ENCODE peak calls at places on chromosomes 16 and 17, in four cellular contexts. One of them, this sample, is unnamed.

GRCh38 chr17:45160505-45161287 is 979 bp upstream of the HEXIM2 start:
- DNase-seq in mucosa of descending colon: peak
- DNase-seq in activated T-cell treated with anti-CD3 and anti-CD28 coated beads, Interleukin-2, amount 50 U/mL, for 72 hours: peak
- DNase-seq in activated T-helper 1 cell treated with anti-CD3 and anti-CD28 coated beads, Interleukin-12 subunit alpha, Interleukin-12 subunit beta, Interleukin-2, Interleukin-4 antibody, amounts not matched to agents 30 ng/mL and 10 ng/mL and 1 ng/mL, durations not matched to agents 14 hours and 24 hours and 36 hours: peak
- DNase-seq in this sample: peak

GRCh38 chr17:73064084-73064938 is 28.2 kb downstream of the SLC39A11 start:
- DNase-seq in mucosa of descending colon: no peak
- DNase-seq in activated T-cell treated with anti-CD3 and anti-CD28 coated beads, Interleukin-2, amount 50 U/mL, for 72 hours: no peak
- DNase-seq in activated T-helper 1 cell treated with anti-CD3 and anti-CD28 coated beads, Interleukin-12 subunit alpha, Interleukin-12 subunit beta, Interleukin-2, Interleukin-4 antibody, amounts not matched to agents 30 ng/mL and 10 ng/mL and 1 ng/mL, durations not matched to agents 14 hours and 24 hours and 36 hours: no peak
- DNase-seq in this sample: no peak

GRCh38 chr16:77849640-77850258 is 61.4 kb downstream of the VAT1L start:
- DNase-seq in mucosa of descending colon: no peak
- DNase-seq in activated T-cell treated with anti-CD3 and anti-CD28 coated beads, Interleukin-2, amount 50 U/mL, for 72 hours: no peak
- DNase-seq in activated T-helper 1 cell treated with anti-CD3 and anti-CD28 coated beads, Interleukin-12 subunit alpha, Interleukin-12 subunit beta, Interleukin-2, Interleukin-4 antibody, amounts not matched to agents 30 ng/mL and 10 ng/mL and 1 ng/mL, durations not matched to agents 14 hours and 24 hours and 36 hours: no peak
- DNase-seq in this sample: no peak

GRCh38 chr16:49485663-49486062 is 112.1 kb downstream of the C16orf78 start:
- DNase-seq in mucosa of descending colon: no peak
- DNase-seq in activated T-cell treated with anti-CD3 and anti-CD28 coated beads, Interleukin-2, amount 50 U/mL, for 72 hours: no peak
- DNase-seq in activated T-helper 1 cell treated with anti-CD3 and anti-CD28 coated beads, Interleukin-12 subunit alpha, Interleukin-12 subunit beta, Interleukin-2, Interleukin-4 antibody, amounts not matched to agents 30 ng/mL and 10 ng/mL and 1 ng/mL, durations not matched to agents 14 hours and 24 hours and 36 hours: no peak
- DNase-seq in this sample: no peak

GRCh38 chr16:28563218-28563617 is 9.5 kb downstream of the SGF29 start:
- DNase-seq in mucosa of descending colon: no peak
- DNase-seq in activated T-cell treated with anti-CD3 and anti-CD28 coated beads, Interleukin-2, amount 50 U/mL, for 72 hours: no peak
- DNase-seq in activated T-helper 1 cell treated with anti-CD3 and anti-CD28 coated beads, Interleukin-12 subunit alpha, Interleukin-12 subunit beta, Interleukin-2, Interleukin-4 antibody, amounts not matched to agents 30 ng/mL and 10 ng/mL and 1 ng/mL, durations not matched to agents 14 hours and 24 hours and 36 hours: no peak
- DNase-seq in this sample: no peak

GRCh38 chr16:15835136-15835878 is 21.5 kb downstream of the MYH11 start:
- DNase-seq in mucosa of descending colon: no peak
- DNase-seq in activated T-cell treated with anti-CD3 and anti-CD28 coated beads, Interleukin-2, amount 50 U/mL, for 72 hours: no peak
- DNase-seq in activated T-helper 1 cell treated with anti-CD3 and anti-CD28 coated beads, Interleukin-12 subunit alpha, Interleukin-12 subunit beta, Interleukin-2, Interleukin-4 antibody, amounts not matched to agents 30 ng/mL and 10 ng/mL and 1 ng/mL, durations not matched to agents 14 hours and 24 hours and 36 hours: no peak
- DNase-seq in this sample: no peak

GRCh38 chr16:48687421-48688038 is 77.5 kb upstream of the N4BP1 start:
- DNase-seq in mucosa of descending colon: peak
- DNase-seq in activated T-cell treated with anti-CD3 and anti-CD28 coated beads, Interleukin-2, amount 50 U/mL, for 72 hours: peak
- DNase-seq in activated T-helper 1 cell treated with anti-CD3 and anti-CD28 coated beads, Interleukin-12 subunit alpha, Interleukin-12 subunit beta, Interleukin-2, Interleukin-4 antibody, amounts not matched to agents 30 ng/mL and 10 ng/mL and 1 ng/mL, durations not matched to agents 14 hours and 24 hours and 36 hours: peak
- DNase-seq in this sample: peak

GRCh38 chr16:11160676-11161115 is 95.3 kb downstream of the SOCS1 start:
- DNase-seq in mucosa of descending colon: no peak
- DNase-seq in activated T-cell treated with anti-CD3 and anti-CD28 coated beads, Interleukin-2, amount 50 U/mL, for 72 hours: peak
- DNase-seq in activated T-helper 1 cell treated with anti-CD3 and anti-CD28 coated beads, Interleukin-12 subunit alpha, Interleukin-12 subunit beta, Interleukin-2, Interleukin-4 antibody, amounts not matched to agents 30 ng/mL and 10 ng/mL and 1 ng/mL, durations not matched to agents 14 hours and 24 hours and 36 hours: no peak
- DNase-seq in this sample: no peak

GRCh38 chr16:30349695-30350094 is 5.4 kb downstream of the CD2BP2 start:
- DNase-seq in mucosa of descending colon: no peak
- DNase-seq in activated T-cell treated with anti-CD3 and anti-CD28 coated beads, Interleukin-2, amount 50 U/mL, for 72 hours: no peak
- DNase-seq in activated T-helper 1 cell treated with anti-CD3 and anti-CD28 coated beads, Interleukin-12 subunit alpha, Interleukin-12 subunit beta, Interleukin-2, Interleukin-4 antibody, amounts not matched to agents 30 ng/mL and 10 ng/mL and 1 ng/mL, durations not matched to agents 14 hours and 24 hours and 36 hours: no peak
- DNase-seq in this sample: no peak

GRCh38 chr17:82126479-82127314 is 28.7 kb upstream of the FASN start:
- DNase-seq in mucosa of descending colon: peak
- DNase-seq in activated T-cell treated with anti-CD3 and anti-CD28 coated beads, Interleukin-2, amount 50 U/mL, for 72 hours: peak
- DNase-seq in activated T-helper 1 cell treated with anti-CD3 and anti-CD28 coated beads, Interleukin-12 subunit alpha, Interleukin-12 subunit beta, Interleukin-2, Interleukin-4 antibody, amounts not matched to agents 30 ng/mL and 10 ng/mL and 1 ng/mL, durations not matched to agents 14 hours and 24 hours and 36 hours: peak
- DNase-seq in this sample: no peak

GRCh38 chr17:15454328-15454727 is 13.1 kb downstream of the CDRT4 start:
- DNase-seq in mucosa of descending colon: no peak
- DNase-seq in activated T-cell treated with anti-CD3 and anti-CD28 coated beads, Interleukin-2, amount 50 U/mL, for 72 hours: no peak
- DNase-seq in activated T-helper 1 cell treated with anti-CD3 and anti-CD28 coated beads, Interleukin-12 subunit alpha, Interleukin-12 subunit beta, Interleukin-2, Interleukin-4 antibody, amounts not matched to agents 30 ng/mL and 10 ng/mL and 1 ng/mL, durations not matched to agents 14 hours and 24 hours and 36 hours: no peak
- DNase-seq in this sample: no peak

GRCh38 chr17:69828087-69828486 is 246.9 kb upstream of the KCNJ16 start:
- DNase-seq in mucosa of descending colon: no peak
- DNase-seq in activated T-cell treated with anti-CD3 and anti-CD28 coated beads, Interleukin-2, amount 50 U/mL, for 72 hours: no peak
- DNase-seq in activated T-helper 1 cell treated with anti-CD3 and anti-CD28 coated beads, Interleukin-12 subunit alpha, Interleukin-12 subunit beta, Interleukin-2, Interleukin-4 antibody, amounts not matched to agents 30 ng/mL and 10 ng/mL and 1 ng/mL, durations not matched to agents 14 hours and 24 hours and 36 hours: no peak
- DNase-seq in this sample: peak

GRCh38 chr16:10103096-10103495 is 79.1 kb downstream of the GRIN2A start:
- DNase-seq in mucosa of descending colon: no peak
- DNase-seq in activated T-cell treated with anti-CD3 and anti-CD28 coated beads, Interleukin-2, amount 50 U/mL, for 72 hours: no peak
- DNase-seq in activated T-helper 1 cell treated with anti-CD3 and anti-CD28 coated beads, Interleukin-12 subunit alpha, Interleukin-12 subunit beta, Interleukin-2, Interleukin-4 antibody, amounts not matched to agents 30 ng/mL and 10 ng/mL and 1 ng/mL, durations not matched to agents 14 hours and 24 hours and 36 hours: no peak
- DNase-seq in this sample: peak

GRCh38 chr17:77227461-77228223 is 86.9 kb downstream of the SEC14L1 start:
- DNase-seq in mucosa of descending colon: no peak
- DNase-seq in activated T-cell treated with anti-CD3 and anti-CD28 coated beads, Interleukin-2, amount 50 U/mL, for 72 hours: no peak
- DNase-seq in activated T-helper 1 cell treated with anti-CD3 and anti-CD28 coated beads, Interleukin-12 subunit alpha, Interleukin-12 subunit beta, Interleukin-2, Interleukin-4 antibody, amounts not matched to agents 30 ng/mL and 10 ng/mL and 1 ng/mL, durations not matched to agents 14 hours and 24 hours and 36 hours: no peak
- DNase-seq in this sample: no peak

GRCh38 chr16:82509636-82510035 is 117.1 kb upstream of the CDH13 start:
- DNase-seq in mucosa of descending colon: no peak
- DNase-seq in activated T-cell treated with anti-CD3 and anti-CD28 coated beads, Interleukin-2, amount 50 U/mL, for 72 hours: no peak
- DNase-seq in activated T-helper 1 cell treated with anti-CD3 and anti-CD28 coated beads, Interleukin-12 subunit alpha, Interleukin-12 subunit beta, Interleukin-2, Interleukin-4 antibody, amounts not matched to agents 30 ng/mL and 10 ng/mL and 1 ng/mL, durations not matched to agents 14 hours and 24 hours and 36 hours: no peak
- DNase-seq in this sample: no peak

GRCh38 chr16:25256821-25257503 is 683 bp downstream of the ZKSCAN2 start:
- DNase-seq in mucosa of descending colon: peak
- DNase-seq in activated T-cell treated with anti-CD3 and anti-CD28 coated beads, Interleukin-2, amount 50 U/mL, for 72 hours: no peak
- DNase-seq in activated T-helper 1 cell treated with anti-CD3 and anti-CD28 coated beads, Interleukin-12 subunit alpha, Interleukin-12 subunit beta, Interleukin-2, Interleukin-4 antibody, amounts not matched to agents 30 ng/mL and 10 ng/mL and 1 ng/mL, durations not matched to agents 14 hours and 24 hours and 36 hours: no peak
- DNase-seq in this sample: peak

GRCh38 chr17:58517378-58517927 is 3.0 kb upstream of the MTMR4 start:
- DNase-seq in mucosa of descending colon: peak
- DNase-seq in activated T-cell treated with anti-CD3 and anti-CD28 coated beads, Interleukin-2, amount 50 U/mL, for 72 hours: no peak
- DNase-seq in activated T-helper 1 cell treated with anti-CD3 and anti-CD28 coated beads, Interleukin-12 subunit alpha, Interleukin-12 subunit beta, Interleukin-2, Interleukin-4 antibody, amounts not matched to agents 30 ng/mL and 10 ng/mL and 1 ng/mL, durations not matched to agents 14 hours and 24 hours and 36 hours: no peak
- DNase-seq in this sample: no peak

GRCh38 chr16:84323626-84324025 is 28.9 kb downstream of the WFDC1 start:
- DNase-seq in mucosa of descending colon: no peak
- DNase-seq in activated T-cell treated with anti-CD3 and anti-CD28 coated beads, Interleukin-2, amount 50 U/mL, for 72 hours: no peak
- DNase-seq in activated T-helper 1 cell treated with anti-CD3 and anti-CD28 coated beads, Interleukin-12 subunit alpha, Interleukin-12 subunit beta, Interleukin-2, Interleukin-4 antibody, amounts not matched to agents 30 ng/mL and 10 ng/mL and 1 ng/mL, durations not matched to agents 14 hours and 24 hours and 36 hours: no peak
- DNase-seq in this sample: no peak

GRCh38 chr17:28811594-28812135 is 30.9 kb downstream of the FAM222B start:
- DNase-seq in mucosa of descending colon: peak
- DNase-seq in activated T-cell treated with anti-CD3 and anti-CD28 coated beads, Interleukin-2, amount 50 U/mL, for 72 hours: peak
- DNase-seq in activated T-helper 1 cell treated with anti-CD3 and anti-CD28 coated beads, Interleukin-12 subunit alpha, Interleukin-12 subunit beta, Interleukin-2, Interleukin-4 antibody, amounts not matched to agents 30 ng/mL and 10 ng/mL and 1 ng/mL, durations not matched to agents 14 hours and 24 hours and 36 hours: peak
- DNase-seq in this sample: peak

GRCh38 chr17:15133143-15133542 is 132.0 kb downstream of the PMP22 start:
- DNase-seq in mucosa of descending colon: no peak
- DNase-seq in activated T-cell treated with anti-CD3 and anti-CD28 coated beads, Interleukin-2, amount 50 U/mL, for 72 hours: no peak
- DNase-seq in activated T-helper 1 cell treated with anti-CD3 and anti-CD28 coated beads, Interleukin-12 subunit alpha, Interleukin-12 subunit beta, Interleukin-2, Interleukin-4 antibody, amounts not matched to agents 30 ng/mL and 10 ng/mL and 1 ng/mL, durations not matched to agents 14 hours and 24 hours and 36 hours: no peak
- DNase-seq in this sample: no peak

GRCh38 chr16:10937068-10937859 is 5.0 kb downstream of the DEXI start:
- DNase-seq in mucosa of descending colon: no peak
- DNase-seq in activated T-cell treated with anti-CD3 and anti-CD28 coated beads, Interleukin-2, amount 50 U/mL, for 72 hours: no peak
- DNase-seq in activated T-helper 1 cell treated with anti-CD3 and anti-CD28 coated beads, Interleukin-12 subunit alpha, Interleukin-12 subunit beta, Interleukin-2, Interleukin-4 antibody, amounts not matched to agents 30 ng/mL and 10 ng/mL and 1 ng/mL, durations not matched to agents 14 hours and 24 hours and 36 hours: no peak
- DNase-seq in this sample: no peak

GRCh38 chr16:26598061-26598460 is 468.7 kb upstream of the C16orf82 start:
- DNase-seq in mucosa of descending colon: no peak
- DNase-seq in activated T-cell treated with anti-CD3 and anti-CD28 coated beads, Interleukin-2, amount 50 U/mL, for 72 hours: peak
- DNase-seq in activated T-helper 1 cell treated with anti-CD3 and anti-CD28 coated beads, Interleukin-12 subunit alpha, Interleukin-12 subunit beta, Interleukin-2, Interleukin-4 antibody, amounts not matched to agents 30 ng/mL and 10 ng/mL and 1 ng/mL, durations not matched to agents 14 hours and 24 hours and 36 hours: peak
- DNase-seq in this sample: no peak

GRCh38 chr17:73371285-73371684 is 59.5 kb upstream of the CDC42EP4 start:
- DNase-seq in mucosa of descending colon: no peak
- DNase-seq in activated T-cell treated with anti-CD3 and anti-CD28 coated beads, Interleukin-2, amount 50 U/mL, for 72 hours: no peak
- DNase-seq in activated T-helper 1 cell treated with anti-CD3 and anti-CD28 coated beads, Interleukin-12 subunit alpha, Interleukin-12 subunit beta, Interleukin-2, Interleukin-4 antibody, amounts not matched to agents 30 ng/mL and 10 ng/mL and 1 ng/mL, durations not matched to agents 14 hours and 24 hours and 36 hours: no peak
- DNase-seq in this sample: peak

GRCh38 chr17:27879987-27880608 is 13.1 kb downstream of the LYRM9 start:
- DNase-seq in mucosa of descending colon: peak
- DNase-seq in activated T-cell treated with anti-CD3 and anti-CD28 coated beads, Interleukin-2, amount 50 U/mL, for 72 hours: peak
- DNase-seq in activated T-helper 1 cell treated with anti-CD3 and anti-CD28 coated beads, Interleukin-12 subunit alpha, Interleukin-12 subunit beta, Interleukin-2, Interleukin-4 antibody, amounts not matched to agents 30 ng/mL and 10 ng/mL and 1 ng/mL, durations not matched to agents 14 hours and 24 hours and 36 hours: peak
- DNase-seq in this sample: peak

GRCh38 chr17:34205401-34205800 is 49.7 kb upstream of the CCL2 start:
- DNase-seq in mucosa of descending colon: no peak
- DNase-seq in activated T-cell treated with anti-CD3 and anti-CD28 coated beads, Interleukin-2, amount 50 U/mL, for 72 hours: no peak
- DNase-seq in activated T-helper 1 cell treated with anti-CD3 and anti-CD28 coated beads, Interleukin-12 subunit alpha, Interleukin-12 subunit beta, Interleukin-2, Interleukin-4 antibody, amounts not matched to agents 30 ng/mL and 10 ng/mL and 1 ng/mL, durations not matched to agents 14 hours and 24 hours and 36 hours: no peak
- DNase-seq in this sample: no peak

GRCh38 chr17:43564080-43564594 is 18.0 kb upstream of the ETV4 start:
- DNase-seq in mucosa of descending colon: no peak
- DNase-seq in activated T-cell treated with anti-CD3 and anti-CD28 coated beads, Interleukin-2, amount 50 U/mL, for 72 hours: no peak
- DNase-seq in activated T-helper 1 cell treated with anti-CD3 and anti-CD28 coated beads, Interleukin-12 subunit alpha, Interleukin-12 subunit beta, Interleukin-2, Interleukin-4 antibody, amounts not matched to agents 30 ng/mL and 10 ng/mL and 1 ng/mL, durations not matched to agents 14 hours and 24 hours and 36 hours: no peak
- DNase-seq in this sample: no peak

GRCh38 chr17:81733507-81734404 is 21.7 kb downstream of the SLC25A10 start:
- DNase-seq in mucosa of descending colon: peak
- DNase-seq in activated T-cell treated with anti-CD3 and anti-CD28 coated beads, Interleukin-2, amount 50 U/mL, for 72 hours: peak
- DNase-seq in activated T-helper 1 cell treated with anti-CD3 and anti-CD28 coated beads, Interleukin-12 subunit alpha, Interleukin-12 subunit beta, Interleukin-2, Interleukin-4 antibody, amounts not matched to agents 30 ng/mL and 10 ng/mL and 1 ng/mL, durations not matched to agents 14 hours and 24 hours and 36 hours: peak
- DNase-seq in this sample: peak

GRCh38 chr16:68416057-68417046 is 32.0 kb downstream of the SMPD3 start:
- DNase-seq in mucosa of descending colon: peak
- DNase-seq in activated T-cell treated with anti-CD3 and anti-CD28 coated beads, Interleukin-2, amount 50 U/mL, for 72 hours: no peak
- DNase-seq in activated T-helper 1 cell treated with anti-CD3 and anti-CD28 coated beads, Interleukin-12 subunit alpha, Interleukin-12 subunit beta, Interleukin-2, Interleukin-4 antibody, amounts not matched to agents 30 ng/mL and 10 ng/mL and 1 ng/mL, durations not matched to agents 14 hours and 24 hours and 36 hours: no peak
- DNase-seq in this sample: no peak

GRCh38 chr17:34306466-34306865 is 12.8 kb upstream of the CCL8 start:
- DNase-seq in mucosa of descending colon: no peak
- DNase-seq in activated T-cell treated with anti-CD3 and anti-CD28 coated beads, Interleukin-2, amount 50 U/mL, for 72 hours: no peak
- DNase-seq in activated T-helper 1 cell treated with anti-CD3 and anti-CD28 coated beads, Interleukin-12 subunit alpha, Interleukin-12 subunit beta, Interleukin-2, Interleukin-4 antibody, amounts not matched to agents 30 ng/mL and 10 ng/mL and 1 ng/mL, durations not matched to agents 14 hours and 24 hours and 36 hours: no peak
- DNase-seq in this sample: peak

GRCh38 chr17:19398301-19399181 is 11.6 kb upstream of the MFAP4 start:
- DNase-seq in mucosa of descending colon: peak
- DNase-seq in activated T-cell treated with anti-CD3 and anti-CD28 coated beads, Interleukin-2, amount 50 U/mL, for 72 hours: no peak
- DNase-seq in activated T-helper 1 cell treated with anti-CD3 and anti-CD28 coated beads, Interleukin-12 subunit alpha, Interleukin-12 subunit beta, Interleukin-2, Interleukin-4 antibody, amounts not matched to agents 30 ng/mL and 10 ng/mL and 1 ng/mL, durations not matched to agents 14 hours and 24 hours and 36 hours: no peak
- DNase-seq in this sample: peak

GRCh38 chr17:35189291-35189690 is 4.9 kb downstream of the SLC35G3 start:
- DNase-seq in mucosa of descending colon: no peak
- DNase-seq in activated T-cell treated with anti-CD3 and anti-CD28 coated beads, Interleukin-2, amount 50 U/mL, for 72 hours: no peak
- DNase-seq in activated T-helper 1 cell treated with anti-CD3 and anti-CD28 coated beads, Interleukin-12 subunit alpha, Interleukin-12 subunit beta, Interleukin-2, Interleukin-4 antibody, amounts not matched to agents 30 ng/mL and 10 ng/mL and 1 ng/mL, durations not matched to agents 14 hours and 24 hours and 36 hours: no peak
- DNase-seq in this sample: no peak

GRCh38 chr17:80063815-80064585 is 27.6 kb downstream of the CCDC40 start:
- DNase-seq in mucosa of descending colon: peak
- DNase-seq in activated T-cell treated with anti-CD3 and anti-CD28 coated beads, Interleukin-2, amount 50 U/mL, for 72 hours: no peak
- DNase-seq in activated T-helper 1 cell treated with anti-CD3 and anti-CD28 coated beads, Interleukin-12 subunit alpha, Interleukin-12 subunit beta, Interleukin-2, Interleukin-4 antibody, amounts not matched to agents 30 ng/mL and 10 ng/mL and 1 ng/mL, durations not matched to agents 14 hours and 24 hours and 36 hours: no peak
- DNase-seq in this sample: peak

GRCh38 chr17:27997522-27997921 is 45.0 kb upstream of the NLK start:
- DNase-seq in mucosa of descending colon: no peak
- DNase-seq in activated T-cell treated with anti-CD3 and anti-CD28 coated beads, Interleukin-2, amount 50 U/mL, for 72 hours: no peak
- DNase-seq in activated T-helper 1 cell treated with anti-CD3 and anti-CD28 coated beads, Interleukin-12 subunit alpha, Interleukin-12 subunit beta, Interleukin-2, Interleukin-4 antibody, amounts not matched to agents 30 ng/mL and 10 ng/mL and 1 ng/mL, durations not matched to agents 14 hours and 24 hours and 36 hours: no peak
- DNase-seq in this sample: no peak

GRCh38 chr17:49760909-49761558 is 2.9 kb downstream of the FAM117A start:
- DNase-seq in mucosa of descending colon: no peak
- DNase-seq in activated T-cell treated with anti-CD3 and anti-CD28 coated beads, Interleukin-2, amount 50 U/mL, for 72 hours: no peak
- DNase-seq in activated T-helper 1 cell treated with anti-CD3 and anti-CD28 coated beads, Interleukin-12 subunit alpha, Interleukin-12 subunit beta, Interleukin-2, Interleukin-4 antibody, amounts not matched to agents 30 ng/mL and 10 ng/mL and 1 ng/mL, durations not matched to agents 14 hours and 24 hours and 36 hours: no peak
- DNase-seq in this sample: peak

GRCh38 chr17:37089998-37090397 is 141.2 kb downstream of the AATF start:
- DNase-seq in mucosa of descending colon: peak
- DNase-seq in activated T-cell treated with anti-CD3 and anti-CD28 coated beads, Interleukin-2, amount 50 U/mL, for 72 hours: peak
- DNase-seq in activated T-helper 1 cell treated with anti-CD3 and anti-CD28 coated beads, Interleukin-12 subunit alpha, Interleukin-12 subunit beta, Interleukin-2, Interleukin-4 antibody, amounts not matched to agents 30 ng/mL and 10 ng/mL and 1 ng/mL, durations not matched to agents 14 hours and 24 hours and 36 hours: peak
- DNase-seq in this sample: peak

GRCh38 chr17:31425646-31426045 is 34.2 kb downstream of the RAB11FIP4 start:
- DNase-seq in mucosa of descending colon: no peak
- DNase-seq in activated T-cell treated with anti-CD3 and anti-CD28 coated beads, Interleukin-2, amount 50 U/mL, for 72 hours: no peak
- DNase-seq in activated T-helper 1 cell treated with anti-CD3 and anti-CD28 coated beads, Interleukin-12 subunit alpha, Interleukin-12 subunit beta, Interleukin-2, Interleukin-4 antibody, amounts not matched to agents 30 ng/mL and 10 ng/mL and 1 ng/mL, durations not matched to agents 14 hours and 24 hours and 36 hours: no peak
- DNase-seq in this sample: no peak

GRCh38 chr17:76696763-76697701 is 13.7 kb downstream of the MXRA7 start:
- DNase-seq in mucosa of descending colon: no peak
- DNase-seq in activated T-cell treated with anti-CD3 and anti-CD28 coated beads, Interleukin-2, amount 50 U/mL, for 72 hours: no peak
- DNase-seq in activated T-helper 1 cell treated with anti-CD3 and anti-CD28 coated beads, Interleukin-12 subunit alpha, Interleukin-12 subunit beta, Interleukin-2, Interleukin-4 antibody, amounts not matched to agents 30 ng/mL and 10 ng/mL and 1 ng/mL, durations not matched to agents 14 hours and 24 hours and 36 hours: no peak
- DNase-seq in this sample: peak

GRCh38 chr17:1491406-1492248 is 859 bp downstream of the MYO1C start:
- DNase-seq in mucosa of descending colon: peak
- DNase-seq in activated T-cell treated with anti-CD3 and anti-CD28 coated beads, Interleukin-2, amount 50 U/mL, for 72 hours: peak
- DNase-seq in activated T-helper 1 cell treated with anti-CD3 and anti-CD28 coated beads, Interleukin-12 subunit alpha, Interleukin-12 subunit beta, Interleukin-2, Interleukin-4 antibody, amounts not matched to agents 30 ng/mL and 10 ng/mL and 1 ng/mL, durations not matched to agents 14 hours and 24 hours and 36 hours: peak
- DNase-seq in this sample: peak

This sample was measured in fibroblast of villous mesenchyme.